ENCODE peak calls at places on chromosome X, in eight cellular contexts. I is esophagus muscularis mucosa; D is NCI-H345; Q is fibroblast of gingiva; J is globus pallidus; R is fibroblast of pulmonary artery; Y is stimulated activated CD8-positive, alpha-beta memory T cell treated with anti-CD3 and anti-CD28 coated beads, Interleukin-7, amount 100 ng/mL, for 1 hour; S is NCI-H460. N is an unnamed sample.

GRCh38 chrX:24306430-24306829 is 7.4 kb downstream of the SUPT20HL2 start:
- DNase-seq in I (no peak), D (no peak), Q (no peak), J (no peak), R (peak; percentile 0), Y (no peak), S (no peak), N (no peak)

GRCh38 chrX:34624416-34624815 is 32.7 kb downstream of the TMEM47 start:
- DNase-seq in I (no peak), D (no peak), Q (no peak), J (peak; percentile 34), R (no peak), Y (no peak), S (no peak), N (no peak)

GRCh38 chrX:39675619-39676018 is 422.1 kb downstream of the BCOR start:
- DNase-seq in I (no peak), D (no peak), Q (peak; percentile 1), J (no peak), R (peak; percentile 25), Y (no peak), S (no peak), N (peak; percentile 64)

GRCh38 chrX:106680716-106681115 is 45.8 kb upstream of the RNF128 start:
- DNase-seq in I (no peak), D (no peak), Q (no peak), J (no peak), R (no peak), Y (no peak), S (no peak), N (no peak)

GRCh38 chrX:47156611-47157520 is 11.8 kb downstream of the RBM10 start:
- DNase-seq in I (no peak), D (no peak), Q (no peak), J (no peak), R (no peak), Y (no peak), S (no peak), N (no peak)

GRCh38 chrX:9928083-9928482 is 39.1 kb upstream of the CLDN34 start:
- DNase-seq in I (no peak), D (peak; percentile 82), Q (no peak), J (peak; percentile 68), R (no peak), Y (no peak), S (no peak), N (no peak)

GRCh38 chrX:103878466-103879151 is 46.6 kb upstream of the RAB9B start:
- DNase-seq in I (no peak), D (no peak), Q (peak; percentile 46), J (no peak), R (peak; percentile 82), Y (no peak), S (peak; percentile 13), N (no peak)

GRCh38 chrX:111098874-111099273 is 2.9 kb downstream of the PAK3 start:
- DNase-seq in I (no peak), D (peak; percentile 15), Q (no peak), J (no peak), R (peak; percentile 10), Y (peak; percentile 17), S (peak; percentile 70), N (no peak)

GRCh38 chrX:150897371-150898319 is 823 bp downstream of the CD99L2 start:
- DNase-seq in I (no peak), D (peak; percentile 60), Q (peak; percentile 39), J (peak; percentile 38), R (peak; percentile 40), Y (no peak), S (no peak), N (no peak)

GRCh38 chrX:115650916-115651315 is 89.9 kb downstream of the PLS3 start:
- DNase-seq in I (no peak), D (peak; percentile 60), Q (peak; percentile 24), J (no peak), R (peak; percentile 50), Y (no peak), S (peak; percentile 53), N (no peak)

GRCh38 chrX:53048169-53049126 is at the start of gene GPR173:
- DNase-seq in I (no peak), D (peak; percentile 53), Q (peak; percentile 83), J (peak; percentile 79), R (peak; percentile 65), Y (no peak), S (no peak), N (peak; percentile 48)

GRCh38 chrX:105018865-105019264 is 201.6 kb downstream of the TEX13A start:
- DNase-seq in I (no peak), D (no peak), Q (no peak), J (no peak), R (no peak), Y (no peak), S (no peak), N (no peak)

GRCh38 chrX:110310000-110310790 is 7.7 kb downstream of the AMMECR1 start:
- DNase-seq in I (no peak), D (peak; percentile 68), Q (no peak), J (no peak), R (no peak), Y (no peak), S (no peak), N (no peak)

GRCh38 chrX:13285229-13285628 is 34.6 kb downstream of the ATXN3L start:
- DNase-seq in I (no peak), D (no peak), Q (no peak), J (no peak), R (no peak), Y (no peak), S (no peak), N (no peak)

GRCh38 chrX:154473683-154474082 is 5.4 kb downstream of the LAGE3 start:
- DNase-seq in I (no peak), D (no peak), Q (no peak), J (no peak), R (no peak), Y (no peak), S (no peak), N (no peak)

GRCh38 chrX:11768039-11768438 is 10.0 kb downstream of the MSL3 start:
- DNase-seq in I (no peak), D (no peak), Q (no peak), J (peak; percentile 16), R (no peak), Y (no peak), S (no peak), N (no peak)

GRCh38 chrX:88603237-88603636 is 143.8 kb upstream of the CPXCR1 start:
- DNase-seq in I (no peak), D (no peak), Q (no peak), J (no peak), R (no peak), Y (no peak), S (no peak), N (no peak)

GRCh38 chrX:154125356-154126040 is 18.5 kb upstream of the OPN1LW start:
- DNase-seq in I (no peak), D (no peak), Q (no peak), J (no peak), R (no peak), Y (no peak), S (no peak), N (no peak)

GRCh38 chrX:85503258-85504158 is 124.0 kb upstream of the POF1B start:
- DNase-seq in I (no peak), D (peak; percentile 24), Q (no peak), J (no peak), R (no peak), Y (no peak), S (no peak), N (no peak)

GRCh38 chrX:37921758-37922157 is 74.4 kb upstream of the DYNLT3 start:
- DNase-seq in I (no peak), D (no peak), Q (peak; percentile 7), J (no peak), R (peak; percentile 39), Y (no peak), S (no peak), N (no peak)

GRCh38 chrX:153646620-153647373 is at the start of gene DUSP9:
- DNase-seq in I (no peak), D (no peak), Q (no peak), J (no peak), R (peak; percentile 16), Y (no peak), S (peak; percentile 43), N (no peak)

GRCh38 chrX:19666950-19667349 is 151.6 kb upstream of the MAP3K15 start:
- DNase-seq in I (no peak), D (no peak), Q (no peak), J (no peak), R (no peak), Y (no peak), S (no peak), N (no peak)

GRCh38 chrX:31546130-31546529 is 474.3 kb upstream of the FTHL17 start:
- DNase-seq in I (no peak), D (no peak), Q (peak; percentile 18), J (no peak), R (peak; percentile 72), Y (no peak), S (peak; percentile 1), N (no peak)

GRCh38 chrX:56738670-56739069 is 9.6 kb downstream of the NBDY start:
- DNase-seq in I (no peak), D (no peak), Q (no peak), J (no peak), R (no peak), Y (no peak), S (no peak), N (no peak)

GRCh38 chrX:110448459-110448858 is 89.8 kb downstream of the RTL9 start:
- DNase-seq in I (no peak), D (no peak), Q (no peak), J (no peak), R (no peak), Y (no peak), S (no peak), N (no peak)

GRCh38 chrX:26286836-26287235 is 70.9 kb downstream of the MAGEB5 start:
- DNase-seq in I (no peak), D (no peak), Q (no peak), J (no peak), R (no peak), Y (no peak), S (no peak), N (no peak)

GRCh38 chrX:7164174-7164573 is 16.2 kb upstream of the PUDP start:
- DNase-seq in I (no peak), D (no peak), Q (no peak), J (no peak), R (no peak), Y (no peak), S (no peak), N (no peak)

GRCh38 chrX:150573702-150574101 is 5.3 kb downstream of the MTM1 start:
- DNase-seq in I (no peak), D (no peak), Q (no peak), J (no peak), R (no peak), Y (no peak), S (no peak), N (no peak)

GRCh38 chrX:51851507-51852085 is 41.8 kb upstream of the MAGED1 start:
- DNase-seq in I (no peak), D (no peak), Q (no peak), J (no peak), R (no peak), Y (no peak), S (no peak), N (no peak)

GRCh38 chrX:39777623-39778025 is 320.1 kb downstream of the BCOR start:
- DNase-seq in I (no peak), D (no peak), Q (no peak), J (no peak), R (no peak), Y (no peak), S (no peak), N (no peak)

GRCh38 chrX:130578906-130579305 is 177.1 kb downstream of the RBMX2 start:
- DNase-seq in I (no peak), D (no peak), Q (no peak), J (no peak), R (no peak), Y (no peak), S (no peak), N (no peak)

GRCh38 chrX:46710425-46710824 is 48.5 kb downstream of the SLC9A7 start:
- DNase-seq in I (no peak), D (peak; percentile 59), Q (no peak), J (no peak), R (peak; percentile 37), Y (no peak), S (no peak), N (no peak)

N was measured in T1000.